ENCODE peak calls at places on chromosomes 13 and 19, in ten cellular contexts. P is fibroblast of the aortic adventitia, W is esophagus squamous epithelium, F is neural crest cell, V is mucosa of descending colon, G is stomach, A is foreskin fibroblast, Y is HepG2, C is suprapubic skin, B is cardiac muscle cell. S is an unnamed sample.

GRCh38 chr13:26022538-26023292 is 29.1 kb downstream of the SHISA2 start:
- DNase-seq in F (peak), B (peak), A (peak), P (peak), G (peak), Y (no peak), W (no peak), C (peak), V (peak), S (peak)

GRCh38 chr19:35249848-35250711 is 1.3 kb downstream of the LSR start:
- DNase-seq in B (no peak), Y (no peak), W (no peak), P (no peak), G (no peak), A (no peak), C (peak), F (no peak), V (no peak), S (no peak)

GRCh38 chr19:13036366-13036976 is 41.2 kb downstream of the NFIX start:
- DNase-seq in W (no peak), Y (no peak), F (no peak), B (peak), A (no peak), C (no peak), V (peak), G (peak), P (peak), S (no peak)

GRCh38 chr13:48595330-48596127 is 58.2 kb upstream of the CYSLTR2 start:
- DNase-seq in V (peak), A (peak), W (no peak), F (no peak), G (peak), P (peak), Y (peak), B (peak), C (no peak), S (no peak)

GRCh38 chr13:41622545-41623429 is 165.4 kb downstream of the RGCC start:
- DNase-seq in B (peak), G (no peak), W (no peak), F (no peak), Y (no peak), A (peak), C (no peak), V (no peak), P (peak), S (no peak)

GRCh38 chr13:34019870-34020269 is 201.9 kb downstream of the RFC3 start:
- DNase-seq in C (no peak), V (no peak), F (no peak), B (no peak), W (no peak), Y (peak), P (no peak), G (no peak), A (no peak), S (no peak)

GRCh38 chr19:41306394-41306793 is 3.6 kb upstream of the CCDC97 start:
- DNase-seq in A (no peak), C (no peak), Y (no peak), F (no peak), P (no peak), B (no peak), G (no peak), V (no peak), W (no peak), S (no peak)

GRCh38 chr19:17409990-17410389 is 4.6 kb upstream of the BST2 start:
- DNase-seq in A (no peak), Y (no peak), C (no peak), B (peak), G (no peak), V (no peak), P (peak), W (no peak), F (no peak), S (no peak)

GRCh38 chr19:48325265-48325910 is at the start of gene EMP3:
- DNase-seq in P (peak), W (no peak), F (peak), V (peak), A (peak), C (peak), B (peak), Y (no peak), G (peak), S (peak)

GRCh38 chr13:100796463-100796862 is 121.9 kb upstream of the TMTC4 start:
- DNase-seq in P (no peak), W (no peak), Y (no peak), F (no peak), C (no peak), A (no peak), B (no peak), G (no peak), V (no peak), S (no peak)

GRCh38 chr19:12992729-12993128 is 2.5 kb upstream of the NFIX start:
- DNase-seq in P (no peak), G (no peak), Y (no peak), A (no peak), V (no peak), B (no peak), F (no peak), W (no peak), C (no peak), S (no peak)

GRCh38 chr13:67643656-67644055 is 413.5 kb upstream of the PCDH9 start:
- DNase-seq in Y (no peak), W (no peak), P (no peak), A (no peak), F (no peak), G (no peak), V (no peak), B (no peak), C (no peak), S (no peak)

GRCh38 chr19:42206871-42207755 is 10.4 kb downstream of the DEDD2 start:
- DNase-seq in V (no peak), C (no peak), B (no peak), W (no peak), F (no peak), P (no peak), Y (no peak), A (peak), G (no peak), S (no peak)

GRCh38 chr19:55695511-55696290 is 20.7 kb downstream of the EPN1 start:
- DNase-seq in B (no peak), A (no peak), V (no peak), P (no peak), G (no peak), W (no peak), Y (no peak), F (no peak), C (peak), S (no peak)

GRCh38 chr19:5947435-5947834 is 30.5 kb downstream of the RANBP3 start:
- DNase-seq in F (no peak), A (peak), P (no peak), C (no peak), B (peak), W (no peak), V (no peak), Y (no peak), G (peak), S (no peak)

GRCh38 chr13:92769064-92769463 is 457.5 kb upstream of the GPC6 start:
- DNase-seq in A (peak), W (no peak), P (peak), C (no peak), V (no peak), B (peak), Y (no peak), F (no peak), G (no peak), S (no peak)

GRCh38 chr19:57560049-57560491 is 407 bp upstream of the ZNF550 start:
- DNase-seq in W (no peak), V (peak), F (no peak), B (peak), Y (no peak), A (peak), G (no peak), P (peak), C (no peak), S (no peak)

GRCh38 chr19:10753305-10753704 is 35.4 kb downstream of the DNM2 start:
- DNase-seq in C (no peak), A (no peak), G (no peak), W (no peak), B (no peak), V (no peak), Y (no peak), F (no peak), P (no peak), S (no peak)

GRCh38 chr19:19465436-19466070 is 49.8 kb downstream of the TSSK6 start:
- DNase-seq in G (no peak), W (no peak), V (no peak), C (no peak), B (no peak), A (no peak), F (no peak), P (no peak), Y (no peak), S (no peak)

GRCh38 chr19:40803170-40803856 is 4.3 kb downstream of the EGLN2 start:
- DNase-seq in V (no peak), Y (no peak), P (no peak), A (no peak), W (no peak), G (no peak), B (no peak), F (no peak), C (no peak), S (no peak)

GRCh38 chr19:38658462-38659306 is 11.2 kb downstream of the ACTN4 start:
- DNase-seq in C (no peak), W (no peak), F (no peak), G (peak), A (peak), Y (peak), V (peak), P (peak), B (peak), S (no peak)

GRCh38 chr13:46386996-46387851 is at the start of gene RUBCNL:
- DNase-seq in B (no peak), G (no peak), F (peak), W (no peak), V (peak), C (no peak), P (no peak), Y (no peak), A (no peak), S (peak)

GRCh38 chr13:108919036-108919907 is 289.9 kb downstream of the MYO16 start:
- DNase-seq in P (no peak), Y (no peak), V (no peak), B (no peak), F (no peak), C (no peak), A (no peak), W (no peak), G (no peak), S (no peak)

GRCh38 chr13:27481766-27482165 is 31.4 kb upstream of the MTIF3 start:
- DNase-seq in B (peak), P (peak), Y (peak), G (peak), C (peak), V (peak), W (no peak), A (peak), F (peak), S (peak)

GRCh38 chr13:35888327-35888940 is 242.7 kb downstream of the DCLK1 start:
- DNase-seq in F (no peak), Y (no peak), B (peak), W (no peak), A (no peak), C (no peak), G (no peak), V (no peak), P (peak), S (no peak)

GRCh38 chr19:12880551-12881171 is 588 bp downstream of the DNASE2 start:
- DNase-seq in F (no peak), P (peak), Y (no peak), B (peak), C (no peak), A (no peak), V (no peak), G (peak), W (no peak), S (peak)

GRCh38 chr13:51825165-51825592 is 19.8 kb downstream of the TMEM272 start:
- DNase-seq in B (peak), Y (no peak), C (no peak), W (no peak), F (no peak), P (peak), G (no peak), A (no peak), V (no peak), S (no peak)

GRCh38 chr19:49142866-49143335 is 12.3 kb downstream of the HRC start:
- DNase-seq in V (peak), P (peak), A (peak), W (no peak), G (peak), C (no peak), B (peak), Y (no peak), F (peak), S (peak)

GRCh38 chr19:8630796-8631424 is 477 bp downstream of the NFILZ start:
- DNase-seq in A (no peak), B (no peak), P (no peak), G (no peak), C (no peak), V (no peak), F (no peak), W (no peak), Y (no peak), S (no peak)

GRCh38 chr19:15915109-15915508 is 17.2 kb upstream of the CYP4F2 start:
- DNase-seq in V (no peak), F (no peak), A (no peak), Y (no peak), G (no peak), C (no peak), B (no peak), P (no peak), W (no peak), S (no peak)

GRCh38 chr13:110443633-110444225 is 117.8 kb downstream of the RAB20 start:
- DNase-seq in Y (no peak), B (no peak), F (no peak), C (no peak), V (no peak), A (no peak), W (no peak), G (no peak), P (no peak), S (no peak)

GRCh38 chr13:108155185-108156106 is 59.9 kb downstream of the LIG4 start:
- DNase-seq in B (peak), W (no peak), Y (peak), F (peak), P (peak), C (no peak), A (peak), V (peak), G (peak), S (peak)

GRCh38 chr19:39031368-39032163 is 783 bp downstream of the FBXO27 start:
- DNase-seq in C (peak), V (peak), W (peak), Y (no peak), B (peak), F (peak), G (peak), P (peak), A (peak), S (peak)

GRCh38 chr19:29752450-29753025 is 37.5 kb upstream of the C19orf12 start:
- DNase-seq in G (no peak), V (no peak), F (no peak), A (no peak), P (no peak), W (no peak), Y (no peak), B (no peak), C (no peak), S (no peak)

DNA sequence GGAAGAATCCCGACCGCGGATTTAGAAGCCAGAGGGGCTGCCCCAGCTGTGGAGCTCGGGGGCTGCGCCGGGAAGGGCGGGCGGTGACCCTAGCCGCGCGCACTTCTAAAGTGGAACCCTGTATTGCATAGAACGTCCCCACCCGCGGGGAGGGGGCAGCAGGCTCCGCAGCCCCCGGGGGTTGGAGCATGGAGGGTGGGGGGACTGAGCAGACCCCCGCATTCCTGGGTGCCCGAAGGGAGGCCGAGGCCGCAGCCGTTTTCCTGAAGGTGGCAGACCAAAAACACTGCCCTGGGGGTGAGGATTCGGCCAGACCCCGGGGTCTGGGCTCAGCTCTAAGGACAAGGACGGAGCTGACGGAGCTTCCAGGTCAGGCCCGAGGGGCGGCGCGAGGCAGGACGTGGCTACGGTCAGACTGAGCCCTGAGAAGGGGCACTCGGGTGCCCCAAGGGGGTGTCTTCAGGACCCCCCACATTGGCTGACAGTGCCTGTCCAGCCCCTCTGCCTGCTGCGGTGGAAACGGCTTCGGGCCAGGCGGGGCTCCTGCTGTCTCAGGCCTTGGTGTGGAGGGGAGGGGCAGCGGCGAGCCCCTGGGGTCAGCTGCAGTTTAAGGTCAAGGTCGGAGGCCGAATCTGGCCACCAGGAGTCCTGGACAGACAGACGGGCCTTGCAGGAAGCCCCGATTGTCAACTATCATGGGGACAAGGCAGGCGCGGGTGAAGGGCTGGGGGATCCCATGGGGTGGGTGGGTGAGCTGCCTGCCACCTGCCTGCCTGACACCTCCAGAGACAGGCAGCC is 12.6 kb downstream of the MKNK2 start:
- DNase-seq in F (no peak), C (peak), V (peak), Y (no peak), P (no peak), B (no peak), G (no peak), A (no peak), W (no peak), S (no peak)
- TF ChIP-seq CTCF in F (no peak), C (no peak), V (no peak), Y (no peak), P (no peak), B (no peak), G (no peak), A (no peak), W (no peak), S (no peak)

DNA sequence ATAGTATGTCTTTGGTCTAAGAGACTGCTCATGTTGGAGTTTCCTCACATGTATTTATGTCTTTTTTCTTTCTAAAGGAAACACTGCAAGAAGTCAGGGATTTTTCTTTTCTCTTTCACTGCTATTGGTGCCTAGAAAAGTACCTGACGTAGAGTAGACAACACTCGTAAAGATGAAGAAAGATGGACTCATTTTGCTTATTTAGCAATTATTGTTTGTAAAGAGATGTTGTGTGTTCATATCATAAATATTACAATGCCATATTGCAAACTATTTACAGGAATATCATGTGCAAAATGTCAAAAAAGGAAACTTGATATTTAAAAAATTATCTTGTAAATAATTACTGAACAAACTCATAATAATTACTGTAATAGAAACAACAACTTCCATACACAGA is 2711.5 kb upstream of the PCDH20 start:
- DNase-seq in C (no peak), A (no peak), W (no peak), F (no peak), P (no peak), G (no peak), B (no peak), V (no peak), Y (no peak), S (no peak)
- TF ChIP-seq CTCF in C (no peak), A (no peak), W (no peak), F (no peak), P (no peak), G (no peak), B (no peak), V (no peak), Y (no peak), S (no peak)

DNA sequence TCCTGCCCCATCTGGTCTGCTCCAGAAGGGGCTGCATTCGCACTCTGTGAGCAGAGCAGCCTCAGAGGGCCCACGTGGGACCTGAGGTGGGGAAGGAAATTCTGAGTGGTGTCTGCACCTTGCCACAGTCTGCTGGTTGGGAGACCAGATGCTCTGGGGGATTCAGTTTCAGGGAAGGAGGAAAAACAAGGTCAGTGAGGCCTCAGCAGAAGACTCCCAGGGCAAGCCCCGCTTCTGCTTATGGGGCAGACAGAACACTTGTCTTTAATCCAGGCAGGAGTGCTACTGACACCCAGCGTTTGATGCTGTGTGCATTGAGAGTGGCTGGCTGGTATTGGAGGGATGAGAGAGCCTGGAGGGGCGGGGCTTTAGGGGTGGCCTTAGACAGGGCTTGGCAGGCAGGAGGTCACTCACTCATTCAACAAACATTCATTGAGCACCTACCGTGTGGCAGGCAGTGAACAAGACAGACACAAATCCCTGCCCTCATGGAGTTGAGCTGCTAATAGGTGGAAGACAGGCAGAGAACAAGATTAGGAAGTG is 4.9 kb upstream of the CLEC17A start:
- DNase-seq in Y (no peak), A (no peak), P (no peak), V (no peak), G (no peak), W (no peak), B (no peak), F (no peak), C (no peak), S (no peak)
- TF ChIP-seq CTCF in Y (no peak), A (no peak), P (no peak), V (no peak), G (no peak), W (no peak), B (no peak), F (no peak), C (no peak), S (no peak)

GRCh38 chr19:31147234-31147633 is 202.0 kb downstream of the TSHZ3 start:
- DNase-seq in F (no peak), W (no peak), V (no peak), C (no peak), A (no peak), Y (no peak), G (no peak), P (no peak), B (no peak), S (no peak)

GRCh38 chr19:31154021-31154420 is 195.2 kb downstream of the TSHZ3 start:
- DNase-seq in C (no peak), P (peak), G (no peak), V (no peak), W (no peak), Y (no peak), B (peak), F (no peak), A (peak), S (no peak)

GRCh38 chr19:31148671-31149070 is 200.6 kb downstream of the TSHZ3 start:
- DNase-seq in C (no peak), F (no peak), B (no peak), P (no peak), V (no peak), A (no peak), W (no peak), G (no peak), Y (no peak), S (no peak)

GRCh38 chr19:31149306-31149975 is 199.8 kb downstream of the TSHZ3 start:
- DNase-seq in F (no peak), W (no peak), Y (no peak), P (no peak), A (no peak), B (no peak), V (no peak), G (no peak), C (no peak), S (no peak)

GRCh38 chr19:31152906-31153305 is 196.3 kb downstream of the TSHZ3 start:
- DNase-seq in F (no peak), C (no peak), W (no peak), P (no peak), Y (no peak), G (no peak), A (peak), B (no peak), V (no peak), S (no peak)
- TF ChIP-seq CTCF in F (no peak), C (no peak), W (no peak), P (no peak), Y (no peak), G (no peak), A (no peak), B (no peak), V (no peak), S (no peak)

DNA sequence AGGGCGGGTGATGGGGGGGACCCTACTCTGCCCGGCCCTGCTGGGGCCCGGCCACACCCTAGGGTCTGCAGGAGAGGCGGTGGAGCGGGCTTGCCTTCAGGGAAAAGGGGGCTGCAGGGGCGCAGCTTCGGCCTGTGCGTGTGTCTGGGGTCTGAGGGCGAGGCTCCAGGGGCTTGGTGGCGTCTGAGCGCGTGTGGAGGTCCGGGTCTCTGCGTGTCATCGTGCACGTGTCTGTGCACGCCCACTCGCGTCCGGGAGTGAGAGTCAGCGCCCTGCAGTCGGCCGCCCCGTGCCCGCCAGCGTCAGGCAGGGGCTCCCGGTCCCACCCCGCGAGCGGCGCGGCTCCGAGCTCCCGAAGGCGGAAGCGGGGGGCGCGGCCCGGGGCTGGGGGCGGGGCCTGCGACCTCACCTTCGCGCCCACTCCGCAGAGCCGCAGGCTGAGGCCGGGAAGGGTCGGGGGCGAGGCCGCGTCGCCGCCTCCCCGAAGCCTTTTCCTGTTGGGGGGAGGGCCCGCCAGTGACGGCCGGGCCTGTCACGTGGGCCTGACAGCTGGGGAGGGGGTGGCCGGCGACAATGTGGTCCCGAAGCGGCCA is at the start of gene ARHGAP45:
- DNase-seq in F (no peak), P (no peak), W (no peak), C (no peak), A (no peak), Y (no peak), B (no peak), G (peak), V (peak), S (peak)
- TF ChIP-seq CTCF in F (no peak), P (no peak), W (no peak), C (no peak), A (no peak), Y (no peak), B (no peak), G (no peak), V (no peak), S (no peak)

S was measured in nephron progenitor cell.